ENCODE peak calls at places on chromosomes 1 and 21, in five cellular contexts. L, E, Z, G and R are unnamed samples.

GRCh38 chr21:27477321-27477720 is 510.4 kb upstream of the ADAMTS5 start:
- DNase-seq in L (no peak), E (no peak), Z (no peak), G (no peak), R (no peak)

GRCh38 chr1:231354330-231355020 is 16.4 kb downstream of the SPRTN start:
- DNase-seq in L (no peak), E (no peak), Z (no peak), G (no peak), R (no peak)

GRCh38 chr1:28553229-28553930 is 495 bp downstream of the TRNAU1AP start:
- DNase-seq in L (peak; percentile 39), E (peak; percentile 18), Z (no peak), G (no peak), R (peak; percentile 66)

GRCh38 chr1:160879056-160879455 is 5.9 kb downstream of the ITLN1 start:
- DNase-seq in L (peak; percentile 27), E (no peak), Z (no peak), G (no peak), R (no peak)

GRCh38 chr1:165467706-165468105 is 22.8 kb upstream of the RXRG start:
- DNase-seq in L (no peak), E (no peak), Z (no peak), G (no peak), R (no peak)

GRCh38 chr1:43396059-43396458 is 6.4 kb downstream of the SZT2 start:
- DNase-seq in L (no peak), E (no peak), Z (no peak), G (no peak), R (no peak)

GRCh38 chr1:84225636-84226035 is 75.9 kb upstream of the SAMD13 start:
- DNase-seq in L (no peak), E (no peak), Z (no peak), G (no peak), R (no peak)

GRCh38 chr1:205423248-205423647 is 1.4 kb upstream of the LEMD1 start:
- DNase-seq in L (no peak), E (no peak), Z (no peak), G (no peak), R (no peak)

GRCh38 chr1:66380452-66381212 is 153.3 kb upstream of the SGIP1 start:
- DNase-seq in L (no peak), E (no peak), Z (no peak), G (no peak), R (no peak)

GRCh38 chr1:22254756-22255155 is 111.9 kb upstream of the WNT4 start:
- DNase-seq in L (no peak), E (no peak), Z (no peak), G (no peak), R (no peak)

GRCh38 chr1:190436615-190437014 is 41.0 kb downstream of the BRINP3 start:
- DNase-seq in L (peak; percentile 3), E (no peak), Z (no peak), G (no peak), R (peak; percentile 2)

GRCh38 chr1:230821346-230821745 is 47.0 kb downstream of the C1orf198 start:
- DNase-seq in L (no peak), E (peak; percentile 4), Z (no peak), G (no peak), R (no peak)

GRCh38 chr21:44907225-44907965 is 13.3 kb downstream of the ITGB2 start:
- DNase-seq in L (no peak), E (no peak), Z (no peak), G (no peak), R (no peak)

GRCh38 chr1:234683127-234683855 is 73.3 kb upstream of the IRF2BP2 start:
- DNase-seq in L (no peak), E (no peak), Z (no peak), G (no peak), R (no peak)

GRCh38 chr1:149915429-149916192 is 2.0 kb downstream of the SV2A start:
- DNase-seq in L (no peak), E (no peak), Z (no peak), G (no peak), R (no peak)

GRCh38 chr1:205004296-205004813 is 38.7 kb upstream of the CNTN2 start:
- DNase-seq in L (no peak), E (no peak), Z (no peak), G (no peak), R (no peak)

GRCh38 chr1:201748331-201748730 is 80.6 kb upstream of the IPO9 start:
- DNase-seq in L (peak; percentile 97), E (no peak), Z (no peak), G (no peak), R (no peak)

GRCh38 chr1:86753700-86754099 is 49.3 kb downstream of the SH3GLB1 start:
- DNase-seq in L (peak; percentile 31), E (no peak), Z (no peak), G (no peak), R (no peak)

GRCh38 chr1:173356211-173356762 is 120.8 kb upstream of the PRDX6 start:
- DNase-seq in L (no peak), E (no peak), Z (no peak), G (no peak), R (peak; percentile 14)

GRCh38 chr1:998905-999796 is 746 bp downstream of the HES4 start:
- DNase-seq in L (no peak), E (no peak), Z (no peak), G (no peak), R (peak; percentile 72)

GRCh38 chr1:45508295-45509151 is 8.4 kb downstream of the MMACHC start:
- DNase-seq in L (no peak), E (no peak), Z (no peak), G (no peak), R (no peak)

GRCh38 chr1:165063181-165063955 is 293.1 kb downstream of the LMX1A start:
- DNase-seq in L (no peak), E (no peak), Z (no peak), G (no peak), R (no peak)

GRCh38 chr1:94109478-94109877 is 11.5 kb downstream of the ABCA4 start:
- DNase-seq in L (no peak), E (no peak), Z (no peak), G (no peak), R (no peak)